ENCODE peak calls at places on chromosome 20, in five cellular contexts. D is thoracic aorta, Y is heart right ventricle, H is suprapubic skin, V is fibroblast of lung. Q is an unnamed sample. For H3K27me3, the result is how much of the 10 kb centered on the place peaks cover.

GRCh38 chr20:22339091-22339881 is 245.1 kb downstream of the FOXA2 start:
- DNase-seq in D (no peak), H (no peak), Y (no peak), V (peak), Q (peak)

GRCh38 chr20:22815206-22815551 is 219.9 kb upstream of the SSTR4 start:
- DNase-seq in H (no peak), V (no peak), Y (no peak), D (no peak), Q (no peak)

GRCh38 chr20:63955846-63956663 is at the start of gene UCKL1:
- DNase-seq in V (peak), Y (peak), D (peak), H (peak), Q (peak)

GRCh38 chr20:47578543-47578942 is 76.9 kb downstream of the NCOA3 start:
- DNase-seq in Y (no peak), V (no peak), D (no peak), H (no peak), Q (no peak)

GRCh38 chr20:2625062-2625461 is 27.4 kb upstream of the NOP56 start:
- DNase-seq in D (no peak), H (no peak), V (no peak), Y (no peak), Q (no peak)

GRCh38 chr20:63745961-63746765 is 6.6 kb downstream of the SLC2A4RG start:
- DNase-seq in Y (no peak), V (no peak), D (no peak), H (no peak), Q (no peak)

GRCh38 chr20:43681991-43682410 is 15.1 kb downstream of the MYBL2 start:
- DNase-seq in D (no peak), Y (no peak), V (no peak), H (no peak), Q (peak)

GRCh38 chr20:63238491-63239126 is 2.9 kb downstream of the BIRC7 start:
- DNase-seq in Y (no peak), H (no peak), D (no peak), V (no peak), Q (no peak)

GRCh38 chr20:63950701-63951397 is 5.4 kb downstream of the UCKL1 start:
- DNase-seq in H (no peak), Y (no peak), V (no peak), D (no peak), Q (peak)

GRCh38 chr20:9103955-9104354 is 35.1 kb downstream of the PLCB4 start:
- DNase-seq in Y (no peak), H (no peak), D (no peak), V (no peak), Q (no peak)

GRCh38 chr20:55014766-55015165 is 539.4 kb downstream of the DOK5 start:
- DNase-seq in D (no peak), Y (no peak), V (no peak), H (no peak), Q (no peak)

GRCh38 chr20:11672959-11673358 is 244.7 kb upstream of the BTBD3 start:
- DNase-seq in V (no peak), H (no peak), D (no peak), Y (no peak), Q (no peak)

GRCh38 chr20:4829494-4830211 is 107.9 kb downstream of the PRND start:
- DNase-seq in V (no peak), D (no peak), Y (no peak), H (no peak), Q (no peak)

GRCh38 chr20:39879296-39879695 is 809.7 kb downstream of the MAFB start:
- DNase-seq in D (no peak), V (no peak), Y (no peak), H (no peak), Q (no peak)

GRCh38 chr20:36034875-36035274 is 66.5 kb downstream of the CNBD2 start:
- DNase-seq in V (no peak), Y (no peak), D (no peak), H (no peak), Q (no peak)

GRCh38 chr20:21387528-21387927 is 9.8 kb downstream of the NKX2-4 start:
- DNase-seq in H (no peak), Y (no peak), V (no peak), D (no peak), Q (no peak)

GRCh38 chr20:63635431-63636141 is 8.7 kb upstream of the GMEB2 start:
- DNase-seq in Y (no peak), H (no peak), D (no peak), V (no peak), Q (no peak)

GRCh38 chr20:40197744-40198143 is 491.3 kb downstream of the MAFB start:
- DNase-seq in H (no peak), Y (no peak), V (peak), D (no peak), Q (no peak)

GRCh38 chr20:32380745-32381144 is 22.6 kb downstream of the ASXL1 start:
- DNase-seq in D (no peak), V (no peak), H (no peak), Y (no peak), Q (no peak)

GRCh38 chr20:16541226-16541625 is 32.0 kb downstream of the KIF16B start:
- DNase-seq in H (no peak), V (no peak), D (no peak), Y (peak), Q (no peak)

GRCh38 chr20:48912065-48912464 is 9.4 kb upstream of the ARFGEF2 start:
- DNase-seq in H (no peak), D (no peak), Y (no peak), V (no peak), Q (no peak)

GRCh38 chr20:64254571-64255360 is 782 bp upstream of the PCMTD2 start:
- DNase-seq in Y (no peak), H (no peak), V (no peak), D (no peak), Q (no peak)

GRCh38 chr20:54134445-54135220 is 39.2 kb downstream of the CYP24A1 start:
- DNase-seq in V (no peak), D (no peak), Y (no peak), H (no peak), Q (no peak)

GRCh38 chr20:49916146-49917002 is 1.0 kb upstream of the SPATA2 start:
- DNase-seq in V (no peak), Y (no peak), H (no peak), D (no peak), Q (peak)

GRCh38 chr20:16573011-16573965 is at the start of gene KIF16B:
- DNase-seq in Y (peak), D (peak), V (peak), H (peak), Q (peak)

GRCh38 chr20:49685161-49685601 is 28.5 kb downstream of the B4GALT5 start:
- DNase-seq in H (no peak), Y (no peak), V (no peak), D (no peak), Q (no peak)

GRCh38 chr20:56391037-56391436 is 978 bp downstream of the AURKA start:
- DNase-seq in Y (no peak), D (no peak), V (no peak), H (no peak), Q (no peak)

DNA sequence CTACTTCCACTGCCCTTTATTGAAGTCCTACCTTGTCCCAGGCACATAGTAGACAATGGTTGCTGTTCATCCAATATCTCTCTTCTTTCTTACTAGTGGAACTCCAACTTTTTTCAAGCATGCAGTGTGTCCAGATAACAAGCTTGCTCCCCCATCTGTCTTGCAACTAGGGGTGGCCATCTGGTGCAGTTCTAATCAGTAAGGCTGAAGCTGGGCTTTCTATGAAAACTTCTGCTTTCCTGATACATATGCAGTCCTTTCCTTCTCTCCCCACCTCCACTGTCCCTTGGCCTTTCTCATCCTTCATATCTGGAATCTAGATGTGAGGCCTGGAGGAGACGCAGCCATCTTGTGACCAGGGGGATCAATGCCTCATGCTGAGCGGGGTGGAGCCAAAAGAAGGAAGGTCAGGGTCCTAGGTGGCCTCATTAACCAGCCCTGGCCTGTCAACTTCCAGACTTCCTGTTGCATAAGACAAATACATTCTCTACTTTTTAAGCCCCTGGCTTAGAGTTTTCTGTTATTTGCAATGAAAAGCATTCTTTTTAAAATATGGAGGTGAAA is 59.6 kb upstream of the ZFP64 start:
- DNase-seq in V (no peak), Y (no peak), D (no peak), H (no peak), Q (no peak)
- H3K27ac ChIP-seq in V (no peak), Y (no peak), D (no peak), H (no peak), Q (no peak)

DNA sequence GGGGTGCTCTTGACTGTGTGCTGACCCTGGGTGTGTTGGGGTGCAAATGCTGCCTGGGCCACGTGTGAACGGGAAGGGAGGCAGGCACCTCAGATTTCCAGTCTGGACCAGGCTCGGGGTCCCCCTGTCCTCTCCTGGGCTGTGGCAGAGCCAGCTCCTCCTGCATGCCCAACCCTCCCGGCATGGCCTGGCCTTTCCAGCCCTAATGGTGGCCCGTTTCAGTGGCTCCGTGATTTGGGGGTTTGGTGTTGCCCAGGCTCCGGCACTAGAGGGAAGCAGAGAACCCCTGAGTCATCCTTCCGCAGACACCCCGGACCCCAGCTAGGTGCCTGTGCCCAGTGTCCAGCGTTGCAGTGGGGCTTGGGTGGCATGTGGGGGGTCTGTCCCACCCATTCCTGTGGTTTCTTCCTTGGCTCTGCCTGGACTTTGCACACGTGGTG is 9.1 kb downstream of the RBM38 start:
- DNase-seq in D (no peak), Y (no peak), H (no peak), V (no peak), Q (peak)
- TF ChIP-seq CTCF in D (no peak), Y (no peak), H (no peak), V (no peak), Q (no peak)

GRCh38 chr20:59219206-59219605 is 55.6 kb downstream of the ZNF831 start:
- DNase-seq in H (no peak), Y (no peak), D (no peak), V (no peak), Q (no peak)
- H3K27me3 ChIP-seq in H (under half), Y (under half), D (under half), V (under half), Q (under half)

GRCh38 chr20:34262488-34263288 is 21.5 kb downstream of the ASIP start:
- DNase-seq in V (peak), D (no peak), H (no peak), Y (peak), Q (no peak)
- H3K27ac ChIP-seq in V (peak), D (no peak), H (peak), Y (peak), Q (peak)

GRCh38 chr20:59055302-59055701 is 12.7 kb upstream of the PRELID3B start:
- DNase-seq in V (peak), D (no peak), H (no peak), Y (no peak), Q (no peak)
- TF ChIP-seq CTCF in V (peak), D (peak), H (no peak), Y (peak), Q (no peak)

GRCh38 chr20:46142124-46142523 is 24.0 kb downstream of the CD40 start:
- DNase-seq in V (no peak), D (no peak), H (no peak), Y (no peak), Q (no peak)
- H3K27me3 ChIP-seq in V (under half), D (under half), H (under half), Y (half or more), Q (under half)

DNA sequence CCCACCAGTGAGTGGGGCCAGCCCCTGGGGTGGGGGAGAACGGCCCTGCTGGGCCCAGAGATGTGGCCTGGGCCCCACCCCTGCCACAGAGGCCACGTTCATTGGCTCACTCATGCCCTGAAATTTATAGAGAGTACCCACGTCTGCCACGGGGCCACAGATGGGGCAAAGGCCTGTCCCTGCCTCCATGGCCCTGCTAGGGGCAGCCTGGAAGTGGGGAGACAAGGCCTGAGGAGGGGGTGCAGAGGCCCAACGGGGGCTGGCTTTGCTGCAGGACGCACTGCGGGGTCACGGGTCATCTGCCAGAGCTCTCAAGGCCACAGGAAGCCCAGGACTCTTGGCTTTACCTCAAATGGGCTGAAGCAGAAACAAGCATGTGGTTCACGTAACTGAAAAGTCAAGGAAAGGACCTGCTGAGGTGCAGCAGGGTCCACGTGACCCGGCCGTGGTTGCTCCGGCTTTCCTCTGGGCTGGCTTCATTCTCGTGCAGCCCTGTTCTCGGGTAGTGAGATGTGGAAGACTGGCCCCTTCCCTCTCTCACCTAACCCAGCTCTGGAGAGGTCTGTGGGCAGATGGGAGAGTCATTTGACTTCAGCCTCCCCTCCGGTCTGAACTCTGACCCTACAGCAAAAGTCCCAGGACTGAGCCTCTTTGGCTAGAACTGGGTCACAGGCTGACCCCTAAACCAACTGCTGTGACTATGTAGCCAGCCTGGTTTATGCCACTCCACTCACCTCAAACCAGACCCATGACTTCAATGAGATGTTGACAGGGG is 1.1 kb upstream of the OSBPL2 start:
- DNase-seq in H (no peak), D (no peak), Y (peak), V (no peak), Q (no peak)
- H3K27ac ChIP-seq in H (peak), D (no peak), Y (no peak), V (no peak), Q (peak)

GRCh38 chr20:1300083-1300840 is 28.7 kb downstream of the SDCBP2 start:
- DNase-seq in D (no peak), H (no peak), V (no peak), Y (no peak), Q (no peak)

GRCh38 chr20:1301031-1301529 is 27.9 kb downstream of the SDCBP2 start:
- DNase-seq in V (peak), Y (no peak), H (no peak), D (no peak), Q (no peak)

GRCh38 chr20:1298888-1299511 is 29.9 kb downstream of the SDCBP2 start:
- DNase-seq in D (no peak), H (no peak), V (no peak), Y (no peak), Q (no peak)

GRCh38 chr20:1298166-1298565 is 30.8 kb downstream of the SDCBP2 start:
- DNase-seq in V (no peak), Y (no peak), D (no peak), H (no peak), Q (no peak)

GRCh38 chr20:1299522-1299921 is 29.4 kb downstream of the SDCBP2 start:
- DNase-seq in D (no peak), V (no peak), Y (no peak), H (no peak), Q (no peak)
- TF ChIP-seq CTCF in D (no peak), V (peak), Y (no peak), H (no peak), Q (no peak)

DNA sequence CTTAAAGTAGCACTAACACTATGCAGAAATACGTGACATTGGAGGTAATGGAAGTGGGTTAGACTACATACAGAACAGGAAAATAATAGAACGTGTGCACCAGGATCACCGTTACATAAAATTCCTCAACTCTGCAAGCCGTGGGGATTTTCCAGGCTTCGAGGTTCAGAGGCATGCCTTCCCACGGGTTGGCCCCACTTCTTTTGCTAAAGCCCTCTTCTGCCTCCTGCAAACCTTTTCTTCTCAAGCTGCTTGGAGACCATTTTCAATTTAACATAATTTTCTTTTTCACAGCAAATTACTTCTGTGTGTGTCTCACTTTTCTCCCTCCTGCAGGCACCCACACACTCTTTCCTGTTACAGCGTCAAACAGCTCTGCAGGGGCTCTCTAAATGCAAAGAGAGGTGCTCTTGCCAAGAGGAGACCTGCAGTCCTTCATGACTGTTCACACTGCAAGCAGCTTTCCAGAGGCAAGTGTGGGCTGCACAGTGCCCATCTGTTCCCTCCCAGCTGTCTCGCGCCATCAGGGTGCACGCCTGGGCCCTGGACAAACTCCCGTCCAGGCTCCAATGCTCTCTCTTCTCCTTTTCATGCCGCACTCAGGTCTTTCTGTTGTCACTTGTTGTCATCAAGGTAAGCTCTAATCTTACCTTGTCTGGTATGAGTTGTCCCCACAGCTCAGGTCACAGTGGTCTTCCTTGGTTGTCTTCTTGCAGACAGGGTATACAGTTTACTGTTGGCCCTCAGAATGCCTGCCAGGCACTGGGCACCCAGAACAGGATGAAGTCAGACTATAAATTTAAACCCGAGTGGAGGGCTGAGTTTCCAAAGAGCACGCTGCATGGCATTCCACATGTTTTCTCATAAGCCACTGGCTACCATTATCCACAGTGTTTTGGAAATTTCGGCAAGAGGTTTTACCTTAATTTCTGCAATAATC is 164.8 kb upstream of the GGTLC1 start:
- DNase-seq in D (no peak), H (no peak), V (no peak), Y (no peak), Q (no peak)
- H3K27me3 ChIP-seq in D (under half), H (under half), V (under half), Y (under half), Q (under half)

Q was measured in pancreas.